ENCODE peak calls at places on chromosomes 12 and 14, in four cellular contexts. One of them, this sample, is unnamed.

GRCh38 chr12:99948380-99948779 is 36.4 kb downstream of the ANKS1B start:
- DNase-seq in H9: no peak
- DNase-seq in neuronal stem cell: no peak
- DNase-seq in IMR-90: no peak
- DNase-seq in this sample: no peak

GRCh38 chr12:114682920-114683708 is 861 bp downstream of the TBX3 start:
- DNase-seq in IMR-90: no peak
- DNase-seq in neuronal stem cell: no peak
- DNase-seq in H9: peak; percentile 63
- DNase-seq in this sample: no peak

GRCh38 chr14:61568572-61569011 is 126.7 kb upstream of the HIF1A start:
- DNase-seq in H9: peak; percentile 72
- DNase-seq in IMR-90: no peak
- DNase-seq in neuronal stem cell: no peak
- DNase-seq in this sample: no peak

GRCh38 chr14:86574026-86574777 is 1044.3 kb downstream of the FLRT2 start:
- DNase-seq in IMR-90: peak; percentile 79
- DNase-seq in H9: no peak
- DNase-seq in neuronal stem cell: no peak
- DNase-seq in this sample: peak; percentile 42

GRCh38 chr14:90053044-90053443 is 8.8 kb upstream of the KCNK13 start:
- DNase-seq in H9: no peak
- DNase-seq in neuronal stem cell: no peak
- DNase-seq in IMR-90: peak; percentile 45
- DNase-seq in this sample: no peak

GRCh38 chr14:56666294-56666693 is 86.7 kb downstream of the TMEM260 start:
- DNase-seq in neuronal stem cell: no peak
- DNase-seq in IMR-90: no peak
- DNase-seq in H9: no peak
- DNase-seq in this sample: no peak

GRCh38 chr14:72472845-72473244 is 421.1 kb downstream of the DPF3 start:
- DNase-seq in IMR-90: peak; percentile 12
- DNase-seq in H9: no peak
- DNase-seq in neuronal stem cell: no peak
- DNase-seq in this sample: no peak

GRCh38 chr12:113065126-113066007 is 8.8 kb downstream of the DTX1 start:
- DNase-seq in neuronal stem cell: peak; percentile 52
- DNase-seq in H9: peak; percentile 85
- DNase-seq in IMR-90: no peak
- DNase-seq in this sample: peak; percentile 10

GRCh38 chr12:14656846-14657245 is 39.6 kb downstream of the GUCY2C start:
- DNase-seq in IMR-90: no peak
- DNase-seq in neuronal stem cell: no peak
- DNase-seq in H9: peak; percentile 56
- DNase-seq in this sample: no peak

GRCh38 chr14:85529803-85530574 is at the start of gene FLRT2:
- DNase-seq in IMR-90: peak; percentile 44
- DNase-seq in H9: peak; percentile 61
- DNase-seq in neuronal stem cell: peak; percentile 23
- DNase-seq in this sample: peak; percentile 72

GRCh38 chr12:5506821-5507231 is 74.9 kb downstream of the NTF3 start:
- DNase-seq in neuronal stem cell: no peak
- DNase-seq in H9: no peak
- DNase-seq in IMR-90: no peak
- DNase-seq in this sample: peak; percentile 22

GRCh38 chr14:67357583-67358354 is 1.8 kb downstream of the ATP6V1D start:
- DNase-seq in H9: no peak
- DNase-seq in IMR-90: peak; percentile 30
- DNase-seq in neuronal stem cell: no peak
- DNase-seq in this sample: peak; percentile 38

DNA sequence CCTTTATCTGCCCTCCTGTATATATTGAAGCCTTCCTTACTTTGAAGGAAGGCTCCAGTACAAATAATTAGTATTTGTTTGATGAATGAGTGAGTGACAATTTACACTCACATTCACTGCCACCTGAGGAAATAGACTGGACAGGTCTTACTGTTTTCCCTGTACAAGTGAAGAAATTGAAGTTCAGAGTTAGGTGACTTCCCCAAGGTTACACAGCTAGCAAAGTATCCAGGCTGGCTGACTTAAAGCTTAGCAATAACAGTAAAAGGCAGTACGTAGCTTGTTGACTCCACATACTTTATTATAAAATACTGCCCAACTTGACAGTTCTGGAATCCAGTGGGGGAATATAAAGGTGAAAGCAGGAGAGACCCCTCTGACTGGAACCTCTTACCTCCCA is 2.6 kb upstream of the KRT18 start:
- DNase-seq in H9: no peak
- DNase-seq in neuronal stem cell: no peak
- DNase-seq in IMR-90: no peak
- DNase-seq in this sample: peak; percentile 46
- H3K14ac ChIP-seq in H9: no peak overlapping the region
- H3K14ac ChIP-seq in neuronal stem cell: no peak overlapping the region
- H3K14ac ChIP-seq in IMR-90: no peak overlapping the region
- H3K14ac ChIP-seq in this sample: no peak overlapping the region

GRCh38 chr12:64687816-64688599 is 71.2 kb downstream of the GNS start:
- DNase-seq in H9: no peak
- DNase-seq in neuronal stem cell: no peak
- DNase-seq in IMR-90: peak; percentile 58
- DNase-seq in this sample: peak; percentile 45
- H2BK15ac ChIP-seq in H9: no peak overlapping the region
- H2BK15ac ChIP-seq in neuronal stem cell: no peak overlapping the region
- H2BK15ac ChIP-seq in IMR-90: no peak overlapping the region
- H2BK15ac ChIP-seq in this sample: no peak overlapping the region

DNA sequence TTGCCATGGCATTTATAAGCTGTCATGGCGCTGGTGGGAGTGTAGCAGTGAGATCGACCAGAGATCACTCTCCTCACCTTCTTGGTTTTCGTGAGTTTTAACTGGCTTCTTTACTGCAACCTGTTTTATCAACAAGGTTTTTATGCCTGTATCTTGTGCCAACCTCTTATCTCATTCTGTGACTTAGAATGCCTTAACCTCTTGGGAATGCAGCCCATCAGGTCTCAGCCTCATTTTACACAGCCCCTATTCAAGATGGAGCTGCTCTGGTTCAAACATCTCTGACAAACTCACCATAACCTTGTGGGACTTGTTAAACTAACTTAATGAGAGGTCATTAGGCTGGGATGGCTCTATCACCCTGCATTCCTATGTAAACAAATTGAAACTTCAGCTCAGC is 151.3 kb downstream of the CAND1 start:
- DNase-seq in neuronal stem cell: no peak
- DNase-seq in IMR-90: no peak
- DNase-seq in H9: no peak
- DNase-seq in this sample: no peak
- H2BK5ac ChIP-seq in neuronal stem cell: no peak overlapping the region
- H2BK5ac ChIP-seq in IMR-90: no peak overlapping the region
- H2BK5ac ChIP-seq in H9: no peak overlapping the region
- H2BK5ac ChIP-seq in this sample: no peak overlapping the region

GRCh38 chr14:75184447-75184846 is 8.0 kb upstream of the TMED10 start:
- DNase-seq in IMR-90: peak; percentile 57
- DNase-seq in neuronal stem cell: no peak
- DNase-seq in H9: no peak
- DNase-seq in this sample: peak; percentile 48

GRCh38 chr14:75183225-75183624 is 6.8 kb upstream of the TMED10 start:
- DNase-seq in H9: no peak
- DNase-seq in IMR-90: no peak
- DNase-seq in neuronal stem cell: no peak
- DNase-seq in this sample: no peak

GRCh38 chr14:75184039-75184438 is 7.6 kb upstream of the TMED10 start:
- DNase-seq in IMR-90: no peak
- DNase-seq in neuronal stem cell: no peak
- DNase-seq in H9: no peak
- DNase-seq in this sample: no peak

GRCh38 chr14:75181426-75182062 is 5.1 kb upstream of the TMED10 start:
- DNase-seq in IMR-90: no peak
- DNase-seq in H9: no peak
- DNase-seq in neuronal stem cell: peak; percentile 54
- DNase-seq in this sample: no peak

GRCh38 chr14:75182820-75183219 is 6.4 kb upstream of the TMED10 start:
- DNase-seq in neuronal stem cell: no peak
- DNase-seq in H9: no peak
- DNase-seq in IMR-90: peak; percentile 71
- DNase-seq in this sample: peak; percentile 71
- H3K14ac ChIP-seq in neuronal stem cell: no peak overlapping the region
- H3K14ac ChIP-seq in H9: no peak overlapping the region
- H3K14ac ChIP-seq in IMR-90: peak overlapping the region; percentile 91
- H3K14ac ChIP-seq in this sample: no peak overlapping the region

GRCh38 chr14:49972199-49972671 is 79.4 kb downstream of the ARF6 start:
- DNase-seq in neuronal stem cell: no peak
- DNase-seq in H9: no peak
- DNase-seq in IMR-90: peak; percentile 74
- DNase-seq in this sample: peak; percentile 74

GRCh38 chr14:49969961-49970360 is 77.1 kb downstream of the ARF6 start:
- DNase-seq in H9: no peak
- DNase-seq in IMR-90: no peak
- DNase-seq in neuronal stem cell: no peak
- DNase-seq in this sample: no peak

GRCh38 chr14:49971156-49972141 is 78.6 kb downstream of the ARF6 start:
- DNase-seq in H9: no peak
- DNase-seq in neuronal stem cell: no peak
- DNase-seq in IMR-90: peak; percentile 25
- DNase-seq in this sample: no peak

GRCh38 chr14:49972840-49973239 is 80.0 kb downstream of the ARF6 start:
- DNase-seq in neuronal stem cell: no peak
- DNase-seq in IMR-90: peak; percentile 92
- DNase-seq in H9: no peak
- DNase-seq in this sample: peak; percentile 94

GRCh38 chr14:49970474-49971147 is 77.7 kb downstream of the ARF6 start:
- DNase-seq in neuronal stem cell: no peak
- DNase-seq in H9: no peak
- DNase-seq in IMR-90: peak; percentile 49
- DNase-seq in this sample: peak; percentile 64
- H2BK15ac ChIP-seq in neuronal stem cell: no peak overlapping the region
- H2BK15ac ChIP-seq in H9: no peak overlapping the region
- H2BK15ac ChIP-seq in IMR-90: peak overlapping the region; percentile 88
- H2BK15ac ChIP-seq in this sample: peak overlapping the region; percentile 13

DNA sequence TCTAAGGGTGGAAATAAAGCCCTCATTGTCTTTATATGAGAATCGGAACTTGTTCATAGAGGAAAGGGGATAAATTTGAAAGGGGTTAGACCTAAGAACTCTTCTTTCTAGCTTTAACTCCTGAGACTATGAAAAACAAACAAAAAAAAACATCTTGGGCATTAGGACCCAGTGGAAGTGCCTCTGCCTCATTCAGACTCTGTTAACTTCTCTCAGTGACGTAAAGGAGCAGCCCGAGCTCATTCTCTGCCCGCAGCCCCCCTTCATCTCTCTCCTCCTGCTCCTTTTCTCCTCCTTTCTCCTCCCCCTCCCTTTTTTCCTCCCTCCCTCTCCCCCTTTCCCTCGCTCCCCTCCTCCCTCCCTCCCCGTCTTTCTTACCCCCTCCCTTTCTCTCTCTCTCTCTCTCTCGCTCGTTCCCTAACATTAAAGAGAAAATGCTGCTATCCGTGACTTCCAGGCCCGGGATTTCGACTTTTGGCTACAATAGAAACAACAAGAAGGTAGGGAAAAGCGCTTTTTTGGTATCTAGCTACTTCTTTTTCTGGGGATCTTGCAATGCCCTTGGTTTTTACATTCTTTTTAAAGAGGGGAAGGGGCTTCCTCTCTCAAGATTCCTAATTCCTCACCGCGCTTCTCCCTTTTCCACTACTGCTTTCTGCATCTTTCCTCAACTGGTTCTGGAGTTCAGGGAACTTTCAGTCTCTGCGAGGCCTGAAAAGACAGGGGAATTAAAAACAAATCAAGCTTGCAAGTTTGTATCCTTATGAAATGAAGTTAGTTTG is at the start of gene RBMS2:
- DNase-seq in IMR-90: peak; percentile 94
- DNase-seq in H9: peak; percentile 96
- DNase-seq in neuronal stem cell: peak; percentile 77
- DNase-seq in this sample: peak; percentile 98
- H2BK5ac ChIP-seq in IMR-90: peak within 1 kb of the TSS; percentile 100
- H2BK5ac ChIP-seq in H9: no peak within 1 kb of the TSS
- H2BK5ac ChIP-seq in neuronal stem cell: no peak within 1 kb of the TSS
- H2BK5ac ChIP-seq in this sample: no peak within 1 kb of the TSS

GRCh38 chr12:27515671-27516070 is 8.3 kb upstream of the PPFIBP1 start:
- DNase-seq in IMR-90: no peak
- DNase-seq in H9: no peak
- DNase-seq in neuronal stem cell: no peak
- DNase-seq in this sample: no peak
- H3K14ac ChIP-seq in IMR-90: no peak overlapping the region
- H3K14ac ChIP-seq in H9: no peak overlapping the region
- H3K14ac ChIP-seq in neuronal stem cell: no peak overlapping the region
- H3K14ac ChIP-seq in this sample: no peak overlapping the region

DNA sequence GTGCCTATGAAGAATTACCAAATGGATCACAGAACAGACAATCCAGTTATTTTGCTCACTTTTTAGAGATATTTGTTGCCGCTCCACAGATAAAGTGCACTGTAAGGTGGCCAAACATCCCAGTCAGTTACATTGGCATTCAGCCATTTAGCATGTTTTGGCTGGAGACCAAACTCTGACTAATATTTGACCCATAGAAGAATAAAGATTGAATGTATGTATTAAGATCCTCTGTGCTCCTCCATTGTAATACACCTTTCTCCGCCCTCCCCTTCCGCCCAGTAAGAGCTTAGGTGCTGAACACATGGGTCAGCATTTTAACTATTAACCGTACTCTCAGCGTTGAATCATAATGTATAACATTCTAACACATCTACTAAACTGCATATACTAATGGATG is 163.4 kb downstream of the ANO6 start:
- DNase-seq in H9: no peak
- DNase-seq in neuronal stem cell: no peak
- DNase-seq in IMR-90: peak; percentile 50
- DNase-seq in this sample: no peak
- H2BK15ac ChIP-seq in H9: no peak overlapping the region
- H2BK15ac ChIP-seq in neuronal stem cell: no peak overlapping the region
- H2BK15ac ChIP-seq in IMR-90: no peak overlapping the region
- H2BK15ac ChIP-seq in this sample: no peak overlapping the region

DNA sequence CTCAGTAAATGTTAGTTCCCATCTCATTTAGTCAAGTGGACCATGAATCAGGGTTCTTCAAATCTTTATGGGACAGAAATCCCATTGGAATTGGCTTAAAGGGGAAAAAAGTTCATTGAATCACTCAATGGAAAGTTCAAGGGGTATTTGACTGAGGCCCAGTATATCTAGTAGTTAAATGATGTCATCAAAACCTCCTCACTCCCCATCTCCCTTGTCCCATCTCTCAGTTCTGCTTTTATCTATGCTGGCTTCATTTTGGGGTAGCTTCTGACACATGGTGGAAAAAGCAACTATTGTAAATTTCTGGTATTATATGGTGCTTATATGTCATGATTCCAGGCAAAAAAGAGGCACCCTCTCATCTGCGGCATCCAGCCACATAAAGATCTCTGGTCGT is 51.9 kb downstream of the DAAM1 start:
- DNase-seq in H9: no peak
- DNase-seq in neuronal stem cell: no peak
- DNase-seq in IMR-90: no peak
- DNase-seq in this sample: no peak
- H2BK5ac ChIP-seq in H9: no peak overlapping the region
- H2BK5ac ChIP-seq in neuronal stem cell: no peak overlapping the region
- H2BK5ac ChIP-seq in IMR-90: no peak overlapping the region
- H2BK5ac ChIP-seq in this sample: no peak overlapping the region

This sample was measured in mesenchymal stem cell.